ENCODE peak calls at places on chromosomes 2 and 18, in four cellular contexts. M is HEK293T, H is HepG2, J is K562. U is an unnamed sample.

GRCh38 chr2:146189541-146189940 is 1655.3 kb upstream of the ACVR2A start:
- DNase-seq in M (no peak), H (no peak), J (no peak), U (no peak)

GRCh38 chr2:219402665-219403515 is 15.2 kb upstream of the DNPEP start:
- DNase-seq in M (peak), H (peak), J (peak), U (peak)

GRCh38 chr2:74507926-74508520 is 528 bp upstream of the PCGF1 start:
- DNase-seq in H (no peak), M (peak), J (peak), U (peak)

GRCh38 chr2:48339451-48339850 is 190.5 kb upstream of the STON1 start:
- DNase-seq in H (no peak), M (no peak), J (no peak), U (no peak)

GRCh38 chr2:102147935-102148334 is 5.4 kb downstream of the IL1R1 start:
- DNase-seq in J (no peak), M (no peak), H (no peak), U (no peak)

GRCh38 chr2:110804915-110805314 is 72.5 kb downstream of the ACOXL start:
- DNase-seq in H (no peak), M (no peak), J (no peak), U (no peak)

GRCh38 chr2:175398848-175399247 is 217.3 kb upstream of the ATP5MC3 start:
- DNase-seq in M (no peak), J (no peak), H (no peak), U (no peak)

GRCh38 chr2:185738679-185739472 is at the start of gene FSIP2:
- DNase-seq in J (peak), M (peak), H (peak), U (peak)

GRCh38 chr2:25252291-25253152 is 84.1 kb upstream of the POMC start:
- DNase-seq in H (peak), J (peak), M (no peak), U (peak)

GRCh38 chr2:35785564-35785963 is 570.0 kb upstream of the CRIM1 start:
- DNase-seq in M (no peak), H (no peak), J (no peak), U (no peak)

GRCh38 chr18:77754475-77755044 is 504.9 kb downstream of the GALR1 start:
- DNase-seq in M (no peak), H (no peak), J (no peak), U (no peak)

GRCh38 chr2:160384791-160385190 is 108.8 kb downstream of the RBMS1 start:
- DNase-seq in M (no peak), H (no peak), J (no peak), U (no peak)

GRCh38 chr2:160390544-160391258 is 102.9 kb downstream of the RBMS1 start:
- DNase-seq in M (no peak), J (no peak), H (no peak), U (no peak)

GRCh38 chr2:160388464-160389263 is 104.9 kb downstream of the RBMS1 start:
- DNase-seq in M (no peak), J (no peak), H (no peak), U (no peak)

GRCh38 chr2:160389875-160390274 is 103.7 kb downstream of the RBMS1 start:
- DNase-seq in J (no peak), H (no peak), M (peak), U (no peak)

GRCh38 chr2:160387558-160388262 is 105.9 kb downstream of the RBMS1 start:
- DNase-seq in M (no peak), H (no peak), J (no peak), U (no peak)
- TF ChIP-seq ELF4 in M (no peak), H (no peak), J (no peak), U (no peak)

GRCh38 chr18:31607384-31607783 is 15.7 kb downstream of the TTR start:
- DNase-seq in H (peak), M (no peak), J (no peak), U (no peak)
- TF ChIP-seq ELF4 in H (no peak), M (no peak), J (no peak), U (no peak)

GRCh38 chr18:31042068-31042390 is 513 bp downstream of the DSC3 start:
- DNase-seq in M (no peak), H (no peak), J (no peak), U (no peak)

GRCh38 chr18:31042391-31043181 is at the start of gene DSC3:
- DNase-seq in M (peak), J (no peak), H (no peak), U (peak)

GRCh38 chr18:31040982-31041345 is 1.6 kb downstream of the DSC3 start:
- DNase-seq in H (no peak), J (no peak), M (peak), U (peak)

GRCh38 chr18:31039426-31039825 is 3.1 kb downstream of the DSC3 start:
- DNase-seq in M (no peak), H (no peak), J (no peak), U (no peak)

DNA sequence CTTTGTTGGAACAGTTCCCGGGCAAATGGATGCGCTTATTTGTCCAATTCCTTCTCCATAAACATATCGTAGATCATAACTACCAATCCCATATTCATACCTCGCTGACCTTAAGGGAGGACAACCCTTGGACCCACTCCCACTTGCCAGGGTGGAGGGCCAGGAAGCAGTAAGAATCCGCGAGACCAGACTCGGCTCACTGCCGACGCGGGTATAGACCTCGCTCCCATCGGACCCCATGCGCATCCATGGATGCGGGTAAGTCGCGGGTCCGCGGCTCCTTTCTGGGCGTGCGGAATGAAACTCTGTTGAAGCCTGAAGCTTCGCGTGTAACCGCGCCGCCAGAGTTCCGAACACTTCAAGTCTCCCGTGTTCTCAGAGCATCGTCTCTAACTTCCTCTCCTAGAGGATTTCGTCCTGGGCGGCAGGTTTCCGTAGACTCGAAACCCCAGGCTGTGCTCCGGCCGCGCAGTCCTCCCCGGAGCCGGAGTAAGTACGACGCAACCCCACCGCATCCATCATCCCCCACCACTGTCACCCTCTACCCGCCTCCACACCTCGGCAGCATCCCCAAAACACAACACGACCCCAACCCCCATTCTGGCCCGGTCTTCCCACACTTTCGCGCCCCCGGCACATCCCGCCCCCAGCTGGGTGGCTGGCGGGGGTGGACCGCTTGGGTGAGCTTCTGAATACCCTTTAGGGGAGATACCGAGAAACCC is 1.0 kb downstream of the DSC3 start:
- DNase-seq in H (no peak), M (peak), J (no peak), U (peak)
- TF ChIP-seq ELF4 in H (no peak), M (no peak), J (no peak), U (no peak)

GRCh38 chr2:229728360-229728759 is 14.0 kb upstream of the DNER start:
- DNase-seq in H (no peak), M (no peak), J (no peak), U (no peak)

GRCh38 chr2:229731363-229731762 is 17.0 kb upstream of the DNER start:
- DNase-seq in M (no peak), H (no peak), J (no peak), U (no peak)

GRCh38 chr2:229731916-229732315 is 17.6 kb upstream of the DNER start:
- DNase-seq in M (no peak), H (no peak), J (no peak), U (no peak)

GRCh38 chr2:229725716-229726346 is 11.5 kb upstream of the DNER start:
- DNase-seq in H (no peak), M (peak), J (no peak), U (no peak)

DNA sequence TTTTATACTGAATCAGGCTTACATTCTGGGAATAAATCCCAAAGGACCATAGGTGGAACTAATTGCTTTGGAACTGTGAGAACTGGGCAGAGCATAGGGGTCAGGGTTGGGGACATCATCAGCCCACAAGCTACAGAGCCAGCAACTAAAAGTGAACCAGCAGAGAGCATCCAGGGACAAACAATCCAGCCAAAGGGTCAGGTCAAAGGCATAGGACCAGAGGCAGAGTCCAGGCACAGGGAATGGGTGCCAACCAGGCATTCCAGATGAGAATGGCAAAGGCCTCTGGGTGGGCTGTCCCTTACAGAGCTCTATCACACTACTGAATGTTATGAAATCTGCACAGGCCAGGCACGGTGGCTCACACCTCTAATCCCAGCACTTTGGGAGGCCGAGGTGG is 12.3 kb upstream of the DNER start:
- DNase-seq in H (no peak), J (no peak), M (no peak), U (no peak)
- TF ChIP-seq ELF4 in H (no peak), J (no peak), M (no peak), U (no peak)

GRCh38 chr2:56801770-56802169 is 618.0 kb downstream of the CCDC85A start:
- DNase-seq in J (no peak), M (no peak), H (no peak), U (no peak)
- TF ChIP-seq ELF4 in J (no peak), M (no peak), H (no peak), U (no peak)

U was measured in WTC11.